ENCODE peak calls at places on chromosomes 1 and 21, in five cellular contexts. P is NCI-H2081, F is omental fat pad, N is Calu3, T is GM20000. V is an unnamed sample.

GRCh38 chr1:235999259-235999925 is 65.5 kb downstream of the NID1 start:
- DNase-seq in P (no peak), F (no peak), N (no peak), T (peak), V (no peak)

GRCh38 chr1:86499987-86500593 is 31.4 kb downstream of the CLCA1 start:
- DNase-seq in P (peak), F (no peak), N (no peak), T (peak), V (no peak)

GRCh38 chr1:207873055-207873890 is 37.7 kb downstream of the CD34 start:
- DNase-seq in P (no peak), F (no peak), N (no peak), T (peak), V (no peak)

GRCh38 chr1:67100833-67101232 is 33.9 kb downstream of the C1orf141 start:
- DNase-seq in P (no peak), F (no peak), N (no peak), T (no peak), V (no peak)

GRCh38 chr1:247077234-247077633 is 1.4 kb downstream of the ZNF670 start:
- DNase-seq in P (no peak), F (no peak), N (no peak), T (no peak), V (no peak)

GRCh38 chr1:108045370-108045950 is 80.5 kb upstream of the VAV3 start:
- DNase-seq in P (no peak), F (no peak), N (no peak), T (no peak), V (peak)

GRCh38 chr1:20717452-20718342 is at the start of gene KIF17:
- DNase-seq in P (peak), F (peak), N (peak), T (peak), V (no peak)

GRCh38 chr21:41857771-41858300 is 21.3 kb downstream of the PRDM15 start:
- DNase-seq in P (no peak), F (no peak), N (no peak), T (no peak), V (no peak)

GRCh38 chr1:235932090-235932510 is 65.4 kb upstream of the LYST start:
- DNase-seq in P (no peak), F (no peak), N (peak), T (no peak), V (no peak)